ENCODE peak calls at places on chromosome 4, in seven cellular contexts. K is T-helper 2 cell treated with Interferon-gamma antibody and Interleukin-4, amounts not matched to agents 5 μg/mL and 100 μg/mL, for 36 hours; X is neural crest cell; Z is stimulated activated CD4-positive, alpha-beta T cell treated with anti-CD3 and anti-CD28 coated beads, Interleukin-1b, Interleukin-23, amount 100 ng/mL, for 4 hours; S is brain microvascular endothelial cell; I is ELF-1; F is T-helper 17 cell. M is an unnamed sample.

GRCh38 chr4:153763404-153763803 is 3.6 kb upstream of the RNF175 start:
- DNase-seq in K (no peak), X (no peak), Z (no peak), S (no peak), I (no peak), F (no peak), M (no peak)

GRCh38 chr4:845836-846251 is 19.9 kb upstream of the CPLX1 start:
- DNase-seq in K (no peak), X (no peak), Z (no peak), S (no peak), I (no peak), F (no peak), M (no peak)

GRCh38 chr4:10619220-10619619 is 65.3 kb downstream of the CLNK start:
- DNase-seq in K (no peak), X (no peak), Z (no peak), S (peak), I (peak), F (no peak), M (no peak)

GRCh38 chr4:186770446-186771175 is 47.0 kb upstream of the FAT1 start:
- DNase-seq in K (no peak), X (no peak), Z (no peak), S (peak), I (no peak), F (no peak), M (no peak)

GRCh38 chr4:150578745-150579470 is 3.0 kb upstream of the MAB21L2 start:
- DNase-seq in K (no peak), X (no peak), Z (no peak), S (no peak), I (peak), F (no peak), M (no peak)

GRCh38 chr4:73690051-73690744 is 50.2 kb upstream of the CXCL8 start:
- DNase-seq in K (no peak), X (no peak), Z (no peak), S (no peak), I (no peak), F (no peak), M (no peak)

GRCh38 chr4:83548151-83548905 is 12.4 kb downstream of the GPAT3 start:
- DNase-seq in K (peak), X (no peak), Z (peak), S (peak), I (peak), F (no peak), M (peak)

GRCh38 chr4:99947190-99947578 is 766 bp upstream of the DNAJB14 start:
- DNase-seq in K (no peak), X (no peak), Z (no peak), S (no peak), I (no peak), F (no peak), M (no peak)

GRCh38 chr4:66688674-66689073 is 856.6 kb downstream of the CENPC start:
- DNase-seq in K (no peak), X (no peak), Z (no peak), S (no peak), I (no peak), F (no peak), M (no peak)

GRCh38 chr4:86043755-86044592 is 315.9 kb downstream of the MAPK10 start:
- DNase-seq in K (peak), X (peak), Z (no peak), S (peak), I (no peak), F (no peak), M (no peak)

GRCh38 chr4:117156806-117157205 is 71.4 kb upstream of the TRAM1L1 start:
- DNase-seq in K (no peak), X (no peak), Z (no peak), S (no peak), I (no peak), F (no peak), M (no peak)

GRCh38 chr4:176376032-176376614 is 56.4 kb downstream of the SPCS3 start:
- DNase-seq in K (no peak), X (no peak), Z (no peak), S (no peak), I (no peak), F (no peak), M (no peak)

GRCh38 chr4:1723131-1723801 is 1.9 kb downstream of the TACC3 start:
- DNase-seq in K (peak), X (no peak), Z (peak), S (no peak), I (no peak), F (no peak), M (no peak)

GRCh38 chr4:100421356-100421978 is 96.4 kb downstream of the EMCN start:
- DNase-seq in K (no peak), X (no peak), Z (no peak), S (peak), I (no peak), F (no peak), M (no peak)

GRCh38 chr4:183337833-183338232 is 15.6 kb upstream of the CLDN24 start:
- DNase-seq in K (no peak), X (no peak), Z (no peak), S (no peak), I (no peak), F (no peak), M (no peak)

GRCh38 chr4:84870398-84871163 is 95.9 kb downstream of the WDFY3 start:
- DNase-seq in K (no peak), X (no peak), Z (no peak), S (peak), I (peak), F (no peak), M (peak)

GRCh38 chr4:98786866-98787265 is 128.5 kb upstream of the TSPAN5 start:
- DNase-seq in K (no peak), X (no peak), Z (no peak), S (no peak), I (no peak), F (no peak), M (no peak)

GRCh38 chr4:48913346-48913745 is 6.8 kb upstream of the OCIAD2 start:
- DNase-seq in K (no peak), X (no peak), Z (no peak), S (peak), I (no peak), F (no peak), M (peak)

GRCh38 chr4:179307297-179308136 is 1865.3 kb upstream of the AGA start:
- DNase-seq in K (no peak), X (peak), Z (no peak), S (peak), I (peak), F (no peak), M (no peak)

GRCh38 chr4:173703076-173703475 is 173.0 kb upstream of the HAND2 start:
- DNase-seq in K (no peak), X (no peak), Z (no peak), S (no peak), I (no peak), F (no peak), M (no peak)

GRCh38 chr4:139568206-139568969 is 12.4 kb upstream of the SETD7 start:
- DNase-seq in K (no peak), X (no peak), Z (no peak), S (peak), I (peak), F (no peak), M (no peak)

GRCh38 chr4:3045500-3045850 is 28.9 kb downstream of the HTT-AS start:
- DNase-seq in K (peak), X (no peak), Z (peak), S (peak), I (no peak), F (peak), M (no peak)

GRCh38 chr4:2936773-2937145 is 26.4 kb downstream of the NOP14 start:
- DNase-seq in K (peak), X (no peak), Z (no peak), S (peak), I (peak), F (no peak), M (no peak)

GRCh38 chr4:75723802-75724065 is 643 bp upstream of the USO1 start:
- DNase-seq in K (no peak), X (no peak), Z (no peak), S (no peak), I (no peak), F (no peak), M (no peak)

GRCh38 chr4:38131371-38132139 is 171.4 kb downstream of the PTTG2 start:
- DNase-seq in K (peak), X (no peak), Z (peak), S (peak), I (peak), F (peak), M (no peak)

GRCh38 chr4:154626793-154627484 is 14.5 kb upstream of the FGG start:
- DNase-seq in K (peak), X (peak), Z (peak), S (peak), I (peak), F (no peak), M (no peak)

GRCh38 chr4:124178449-124179021 is 534.0 kb downstream of the ANKRD50 start:
- DNase-seq in K (no peak), X (no peak), Z (no peak), S (peak), I (no peak), F (no peak), M (no peak)

GRCh38 chr4:142645478-142646108 is 200.5 kb downstream of the INPP4B start:
- DNase-seq in K (no peak), X (no peak), Z (no peak), S (peak), I (no peak), F (no peak), M (no peak)

GRCh38 chr4:121749225-121749624 is 15.7 kb downstream of the SMIM43 start:
- DNase-seq in K (no peak), X (no peak), Z (no peak), S (no peak), I (peak), F (no peak), M (no peak)

GRCh38 chr4:100189820-100190642 is at the start of gene DDIT4L:
- DNase-seq in K (no peak), X (peak), Z (no peak), S (no peak), I (peak), F (no peak), M (no peak)

GRCh38 chr4:156560701-156561100 is 410.9 kb downstream of the PDGFC start:
- DNase-seq in K (no peak), X (no peak), Z (no peak), S (peak), I (no peak), F (no peak), M (no peak)

GRCh38 chr4:74446193-74446868 is 1.4 kb downstream of the AREG start:
- DNase-seq in K (no peak), X (no peak), Z (no peak), S (no peak), I (no peak), F (no peak), M (no peak)

GRCh38 chr4:103074598-103075434 is 1.7 kb downstream of the SLC9B2 start:
- DNase-seq in K (no peak), X (no peak), Z (no peak), S (no peak), I (no peak), F (no peak), M (no peak)

GRCh38 chr4:10172278-10173038 is 55.9 kb upstream of the WDR1 start:
- DNase-seq in K (no peak), X (no peak), Z (no peak), S (no peak), I (no peak), F (no peak), M (no peak)

GRCh38 chr4:74267998-74268606 is 40.2 kb upstream of the EPGN start:
- DNase-seq in K (no peak), X (no peak), Z (no peak), S (peak), I (no peak), F (no peak), M (peak)

GRCh38 chr4:113169368-113169767 is 119.9 kb downstream of the ANK2 start:
- DNase-seq in K (no peak), X (no peak), Z (no peak), S (peak), I (peak), F (no peak), M (peak)

GRCh38 chr4:128228021-128228571 is 59.5 kb downstream of the PGRMC2 start:
- DNase-seq in K (no peak), X (no peak), Z (no peak), S (no peak), I (peak), F (no peak), M (no peak)

GRCh38 chr4:131258361-131258760 is 1890.7 kb upstream of the PCDH10 start:
- DNase-seq in K (no peak), X (no peak), Z (no peak), S (no peak), I (no peak), F (no peak), M (no peak)

M was measured in kidney epithelial cell.